ENCODE peak calls at places on chromosomes 3 and 15, in six cellular contexts. M is cardiac muscle cell, G is transverse colon, T is fibroblast of lung, I is adrenal gland, D is NT2/D1. X is an unnamed sample.

GRCh38 chr3:187150599-187150998 is 11.3 kb upstream of the RPL39L start:
- DNase-seq in M (no peak), G (peak; percentile 38), T (no peak), I (no peak), D (no peak), X (peak; percentile 42)

GRCh38 chr15:49889525-49889924 is 229.5 kb downstream of the ATP8B4 start:
- DNase-seq in M (no peak), G (no peak), T (no peak), I (no peak), D (no peak), X (no peak)

GRCh38 chr3:71489315-71489761 is 94.2 kb downstream of the FOXP1 start:
- DNase-seq in M (no peak), G (no peak), T (no peak), I (no peak), D (no peak), X (no peak)

GRCh38 chr3:62940763-62941632 is 65.8 kb upstream of the CADPS start:
- DNase-seq in M (no peak), G (no peak), T (peak; percentile 65), I (no peak), D (no peak), X (no peak)

GRCh38 chr3:52403271-52403841 is 41.5 kb downstream of the SEMA3G start:
- DNase-seq in M (no peak), G (no peak), T (no peak), I (no peak), D (no peak), X (no peak)

GRCh38 chr15:93955197-93955596 is 276.2 kb upstream of the MCTP2 start:
- DNase-seq in M (peak; percentile 75), G (no peak), T (no peak), I (no peak), D (no peak), X (no peak)

GRCh38 chr3:13574798-13575451 is 26.0 kb downstream of the FBLN2 start:
- DNase-seq in M (no peak), G (no peak), T (no peak), I (no peak), D (no peak), X (peak; percentile 53)

GRCh38 chr3:2360815-2361214 is 262.1 kb downstream of the CNTN4 start:
- DNase-seq in M (no peak), G (no peak), T (no peak), I (no peak), D (no peak), X (no peak)

GRCh38 chr3:134449277-134449676 is 36.5 kb downstream of the ANAPC13 start:
- DNase-seq in M (peak; percentile 44), G (peak; percentile 39), T (peak; percentile 56), I (no peak), D (no peak), X (peak; percentile 26)

GRCh38 chr3:32177702-32178198 is 60.7 kb upstream of the CMTM8 start:
- DNase-seq in M (peak; percentile 88), G (peak; percentile 67), T (peak; percentile 86), I (peak; percentile 62), D (peak; percentile 65), X (peak; percentile 85)

GRCh38 chr15:48507416-48508065 is 138.0 kb downstream of the FBN1 start:
- DNase-seq in M (peak; percentile 59), G (no peak), T (peak; percentile 68), I (peak; percentile 21), D (peak; percentile 47), X (peak; percentile 51)

GRCh38 chr3:71710906-71711494 is 14.2 kb downstream of the EIF4E3 start:
- DNase-seq in M (peak; percentile 57), G (no peak), T (peak; percentile 72), I (no peak), D (no peak), X (no peak)

GRCh38 chr15:39959411-39959810 is 25.5 kb downstream of the EIF2AK4 start:
- DNase-seq in M (no peak), G (no peak), T (no peak), I (no peak), D (no peak), X (no peak)

GRCh38 chr15:81312790-81313543 is 11.0 kb downstream of the STARD5 start:
- DNase-seq in M (no peak), G (peak; percentile 57), T (peak; percentile 99), I (peak; percentile 86), D (no peak), X (peak; percentile 77)

GRCh38 chr3:193207290-193207689 is 33.7 kb upstream of the PLAAT1 start:
- DNase-seq in M (no peak), G (no peak), T (peak; percentile 3), I (no peak), D (no peak), X (no peak)

GRCh38 chr3:125480656-125481374 is 39.2 kb downstream of the SNX4 start:
- DNase-seq in M (no peak), G (no peak), T (peak; percentile 74), I (no peak), D (no peak), X (no peak)

GRCh38 chr3:100401674-100402036 is 316 bp downstream of the LNP1 start:
- DNase-seq in M (peak; percentile 68), G (peak; percentile 29), T (peak; percentile 48), I (peak; percentile 26), D (no peak), X (peak; percentile 35)

GRCh38 chr3:8967553-8967952 is 4.3 kb upstream of the RAD18 start:
- DNase-seq in M (no peak), G (no peak), T (no peak), I (no peak), D (no peak), X (no peak)

GRCh38 chr3:134449951-134450350 is 35.8 kb downstream of the ANAPC13 start:
- DNase-seq in M (no peak), G (no peak), T (no peak), I (no peak), D (no peak), X (no peak)

GRCh38 chr3:23611737-23612295 is 193.9 kb upstream of the UBE2E1 start:
- DNase-seq in M (peak; percentile 81), G (peak; percentile 57), T (peak; percentile 70), I (peak; percentile 39), D (no peak), X (peak; percentile 78)

GRCh38 chr15:31264534-31265089 is 62.0 kb upstream of the KLF13 start:
- DNase-seq in M (no peak), G (no peak), T (no peak), I (no peak), D (no peak), X (peak; percentile 11)

GRCh38 chr15:86773766-86774165 is 694.1 kb downstream of the AGBL1 start:
- DNase-seq in M (no peak), G (no peak), T (no peak), I (no peak), D (no peak), X (no peak)

GRCh38 chr3:50241163-50241562 is 5.2 kb downstream of the GNAI2 start:
- DNase-seq in M (peak; percentile 71), G (no peak), T (no peak), I (no peak), D (peak; percentile 94), X (no peak)
- H3K4me1 ChIP-seq in M (peaks cover 20% of the 10 kb centered on the region), G (peaks cover 71% of the 10 kb centered on the region), T (peaks cover 34% of the 10 kb centered on the region), I (peaks cover 42% of the 10 kb centered on the region), D (peaks cover 64% of the 10 kb centered on the region), X (peaks cover 58% of the 10 kb centered on the region)

DNA sequence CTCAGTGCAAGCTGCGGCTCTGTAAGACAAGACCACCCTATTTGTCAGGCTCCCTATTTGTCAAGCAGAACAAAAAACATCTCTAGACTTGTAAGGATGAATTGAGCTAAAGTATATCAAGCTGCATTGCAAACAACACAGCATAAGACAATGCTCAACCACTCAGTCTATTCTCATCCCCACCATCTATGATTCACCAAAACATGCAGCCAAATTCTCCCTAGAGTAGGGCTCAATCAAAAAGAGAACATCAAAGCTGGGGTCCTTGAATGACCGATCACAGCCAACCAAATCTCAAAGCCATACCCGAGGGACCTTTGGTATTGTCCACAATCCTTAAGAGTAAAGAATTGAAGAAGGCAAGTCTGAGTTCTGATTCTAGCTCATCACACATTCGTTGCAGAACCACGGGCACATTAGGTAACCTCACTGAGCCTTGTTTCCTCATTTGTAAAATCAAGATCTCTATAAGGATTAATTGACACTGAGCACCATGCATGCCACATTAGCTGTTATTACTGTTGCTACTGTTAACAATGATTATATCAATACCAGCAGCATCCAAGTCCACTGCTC is 31.2 kb downstream of the RFTN1 start:
- DNase-seq in M (no peak), G (no peak), T (no peak), I (no peak), D (no peak), X (no peak)
- H3K4me1 ChIP-seq in M (peaks cover 10% of the 10 kb centered on the region), G (peaks cover 12% of the 10 kb centered on the region), T (peaks cover 24% of the 10 kb centered on the region), I (no peaks in the 10 kb centered on the region), D (peaks cover 2% of the 10 kb centered on the region), X (no peaks in the 10 kb centered on the region)

GRCh38 chr15:68791431-68792283 is 29.0 kb downstream of the ANP32A start:
- DNase-seq in M (no peak), G (no peak), T (no peak), I (no peak), D (no peak), X (no peak)
- H3K4me1 ChIP-seq in M (peaks cover 69% of the 10 kb centered on the region), G (peaks cover 88% of the 10 kb centered on the region), T (peaks cover 7% of the 10 kb centered on the region), I (peaks cover 17% of the 10 kb centered on the region), D (peaks cover 48% of the 10 kb centered on the region), X (peaks cover 27% of the 10 kb centered on the region)

DNA sequence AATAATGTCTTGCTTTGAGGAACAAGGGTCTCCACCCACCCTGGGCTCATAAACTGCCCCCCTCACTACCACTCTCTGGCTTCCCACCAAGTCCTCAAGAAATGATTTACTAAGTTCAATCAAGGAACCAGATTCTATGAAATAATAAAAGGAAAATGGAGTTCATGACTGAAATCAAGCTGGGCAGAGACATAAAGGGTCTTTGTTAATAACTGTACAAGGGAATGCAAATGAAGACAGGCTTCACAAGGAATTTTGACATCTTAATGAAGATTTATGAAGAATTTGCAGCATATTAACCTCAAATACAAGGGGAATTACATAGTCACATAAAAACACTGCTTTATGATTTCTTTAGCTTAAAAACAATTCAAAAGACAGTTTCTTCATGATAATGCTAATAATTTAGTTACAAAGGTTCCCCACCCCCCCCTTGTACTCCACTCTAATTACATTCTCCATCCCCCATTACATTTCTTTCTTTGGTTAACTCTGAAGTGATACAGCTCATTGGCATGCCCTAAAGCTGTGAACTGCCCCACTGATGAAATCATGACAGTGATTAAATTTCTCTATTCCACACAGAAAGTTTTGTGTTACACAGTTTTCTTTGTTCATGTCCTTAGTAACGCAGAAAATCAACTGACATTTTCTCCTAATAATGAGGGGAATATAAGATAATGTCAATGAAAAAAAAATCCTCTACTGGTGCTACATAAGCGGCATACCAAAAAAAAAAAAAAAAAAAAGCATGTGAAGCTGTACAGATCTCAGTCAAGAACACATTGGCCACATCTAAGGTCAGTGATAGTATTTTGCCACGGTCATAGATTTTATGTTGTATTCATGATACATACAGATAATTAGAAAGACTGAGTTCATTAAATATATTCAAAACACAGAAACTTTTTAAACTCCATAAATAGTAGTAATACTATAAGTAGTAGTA is 54.4 kb downstream of the WWTR1 start:
- DNase-seq in M (no peak), G (no peak), T (peak; percentile 76), I (no peak), D (no peak), X (no peak)
- H3K4me1 ChIP-seq in M (peaks cover 39% of the 10 kb centered on the region), G (peaks cover 19% of the 10 kb centered on the region), T (peaks cover 15% of the 10 kb centered on the region), I (no peaks in the 10 kb centered on the region), D (no peaks in the 10 kb centered on the region), X (no peaks in the 10 kb centered on the region)

GRCh38 chr15:79904256-79904655 is 7.4 kb upstream of the MTHFS start:
- DNase-seq in M (no peak), G (no peak), T (peak; percentile 56), I (no peak), D (no peak), X (no peak)
- H3K4me1 ChIP-seq in M (peaks cover 20% of the 10 kb centered on the region), G (no peaks in the 10 kb centered on the region), T (no peaks in the 10 kb centered on the region), I (no peaks in the 10 kb centered on the region), D (no peaks in the 10 kb centered on the region), X (no peaks in the 10 kb centered on the region)

X was measured in testis.